ENCODE peak calls at places on chromosomes 1 and 21, in four cellular contexts. One of them, this sample, is unnamed.

GRCh38 chr1:53371121-53371666 is 43.3 kb upstream of the LRP8 start:
- DNase-seq in upper lobe of right lung: peak
- DNase-seq in stimulated activated CD4-positive, alpha-beta T cell treated with anti-CD3 and anti-CD28 coated beads, Interleukin-2, amount 100 ng/mL, for 4 hours: no peak
- DNase-seq in BJ: no peak
- DNase-seq in this sample: peak

GRCh38 chr1:47477595-47478080 is 39.8 kb downstream of the FOXD2 start:
- DNase-seq in upper lobe of right lung: no peak
- DNase-seq in stimulated activated CD4-positive, alpha-beta T cell treated with anti-CD3 and anti-CD28 coated beads, Interleukin-2, amount 100 ng/mL, for 4 hours: no peak
- DNase-seq in BJ: no peak
- DNase-seq in this sample: no peak

GRCh38 chr1:184296466-184297243 is 90.2 kb upstream of the C1orf21 start:
- DNase-seq in upper lobe of right lung: peak
- DNase-seq in stimulated activated CD4-positive, alpha-beta T cell treated with anti-CD3 and anti-CD28 coated beads, Interleukin-2, amount 100 ng/mL, for 4 hours: no peak
- DNase-seq in BJ: peak
- DNase-seq in this sample: peak

GRCh38 chr1:200267458-200267857 is 142.4 kb downstream of the ZNF281 start:
- DNase-seq in upper lobe of right lung: no peak
- DNase-seq in stimulated activated CD4-positive, alpha-beta T cell treated with anti-CD3 and anti-CD28 coated beads, Interleukin-2, amount 100 ng/mL, for 4 hours: no peak
- DNase-seq in BJ: no peak
- DNase-seq in this sample: no peak

GRCh38 chr1:33247537-33247936 is 8.8 kb upstream of the ZNF362 start:
- DNase-seq in upper lobe of right lung: no peak
- DNase-seq in stimulated activated CD4-positive, alpha-beta T cell treated with anti-CD3 and anti-CD28 coated beads, Interleukin-2, amount 100 ng/mL, for 4 hours: no peak
- DNase-seq in BJ: no peak
- DNase-seq in this sample: no peak

GRCh38 chr1:202812176-202813026 is 1.6 kb downstream of the PCAT6 start:
- DNase-seq in upper lobe of right lung: no peak
- DNase-seq in stimulated activated CD4-positive, alpha-beta T cell treated with anti-CD3 and anti-CD28 coated beads, Interleukin-2, amount 100 ng/mL, for 4 hours: no peak
- DNase-seq in BJ: no peak
- DNase-seq in this sample: no peak

GRCh38 chr1:9728451-9729295 is 77.1 kb downstream of the PIK3CD start:
- DNase-seq in upper lobe of right lung: no peak
- DNase-seq in stimulated activated CD4-positive, alpha-beta T cell treated with anti-CD3 and anti-CD28 coated beads, Interleukin-2, amount 100 ng/mL, for 4 hours: peak
- DNase-seq in BJ: no peak
- DNase-seq in this sample: peak

GRCh38 chr1:230156068-230156467 is 89.0 kb downstream of the GALNT2 start:
- DNase-seq in upper lobe of right lung: no peak
- DNase-seq in stimulated activated CD4-positive, alpha-beta T cell treated with anti-CD3 and anti-CD28 coated beads, Interleukin-2, amount 100 ng/mL, for 4 hours: no peak
- DNase-seq in BJ: no peak
- DNase-seq in this sample: no peak

GRCh38 chr21:34841154-34841553 is 172.4 kb downstream of the CLIC6 start:
- DNase-seq in upper lobe of right lung: no peak
- DNase-seq in stimulated activated CD4-positive, alpha-beta T cell treated with anti-CD3 and anti-CD28 coated beads, Interleukin-2, amount 100 ng/mL, for 4 hours: no peak
- DNase-seq in BJ: no peak
- DNase-seq in this sample: no peak

GRCh38 chr1:162327144-162327790 is 49.4 kb downstream of the SPATA46 start:
- DNase-seq in upper lobe of right lung: no peak
- DNase-seq in stimulated activated CD4-positive, alpha-beta T cell treated with anti-CD3 and anti-CD28 coated beads, Interleukin-2, amount 100 ng/mL, for 4 hours: no peak
- DNase-seq in BJ: no peak
- DNase-seq in this sample: no peak

GRCh38 chr1:60876952-60877351 is 205.4 kb upstream of the NFIA start:
- DNase-seq in upper lobe of right lung: no peak
- DNase-seq in stimulated activated CD4-positive, alpha-beta T cell treated with anti-CD3 and anti-CD28 coated beads, Interleukin-2, amount 100 ng/mL, for 4 hours: no peak
- DNase-seq in BJ: no peak
- DNase-seq in this sample: no peak

GRCh38 chr1:116110507-116111195 is 548 bp upstream of the MAB21L3 start:
- DNase-seq in upper lobe of right lung: no peak
- DNase-seq in stimulated activated CD4-positive, alpha-beta T cell treated with anti-CD3 and anti-CD28 coated beads, Interleukin-2, amount 100 ng/mL, for 4 hours: no peak
- DNase-seq in BJ: no peak
- DNase-seq in this sample: no peak

GRCh38 chr1:222910699-222911098 is 95.9 kb downstream of the DISP1 start:
- DNase-seq in upper lobe of right lung: no peak
- DNase-seq in stimulated activated CD4-positive, alpha-beta T cell treated with anti-CD3 and anti-CD28 coated beads, Interleukin-2, amount 100 ng/mL, for 4 hours: no peak
- DNase-seq in BJ: no peak
- DNase-seq in this sample: no peak

GRCh38 chr1:198934901-198935301 is 296.1 kb downstream of the PTPRC start:
- DNase-seq in upper lobe of right lung: no peak
- DNase-seq in stimulated activated CD4-positive, alpha-beta T cell treated with anti-CD3 and anti-CD28 coated beads, Interleukin-2, amount 100 ng/mL, for 4 hours: peak
- DNase-seq in BJ: no peak
- DNase-seq in this sample: no peak

GRCh38 chr21:30072496-30072895 is 94.1 kb downstream of the CLDN17 start:
- DNase-seq in upper lobe of right lung: no peak
- DNase-seq in stimulated activated CD4-positive, alpha-beta T cell treated with anti-CD3 and anti-CD28 coated beads, Interleukin-2, amount 100 ng/mL, for 4 hours: no peak
- DNase-seq in BJ: no peak
- DNase-seq in this sample: no peak

GRCh38 chr1:201348211-201348566 is 29.3 kb downstream of the TNNT2 start:
- DNase-seq in upper lobe of right lung: peak
- DNase-seq in stimulated activated CD4-positive, alpha-beta T cell treated with anti-CD3 and anti-CD28 coated beads, Interleukin-2, amount 100 ng/mL, for 4 hours: no peak
- DNase-seq in BJ: no peak
- DNase-seq in this sample: peak

GRCh38 chr1:168959382-168959781 is 147.1 kb upstream of the ATP1B1 start:
- DNase-seq in upper lobe of right lung: no peak
- DNase-seq in stimulated activated CD4-positive, alpha-beta T cell treated with anti-CD3 and anti-CD28 coated beads, Interleukin-2, amount 100 ng/mL, for 4 hours: no peak
- DNase-seq in BJ: no peak
- DNase-seq in this sample: no peak

GRCh38 chr1:10495942-10496341 is 21.2 kb downstream of the PEX14 start:
- DNase-seq in upper lobe of right lung: no peak
- DNase-seq in stimulated activated CD4-positive, alpha-beta T cell treated with anti-CD3 and anti-CD28 coated beads, Interleukin-2, amount 100 ng/mL, for 4 hours: peak
- DNase-seq in BJ: no peak
- DNase-seq in this sample: no peak

GRCh38 chr1:107964397-107965111 is 426 bp downstream of the VAV3 start:
- DNase-seq in upper lobe of right lung: peak
- DNase-seq in stimulated activated CD4-positive, alpha-beta T cell treated with anti-CD3 and anti-CD28 coated beads, Interleukin-2, amount 100 ng/mL, for 4 hours: no peak
- DNase-seq in BJ: no peak
- DNase-seq in this sample: peak

GRCh38 chr1:217011097-217011496 is 287.9 kb upstream of the ESRRG start:
- DNase-seq in upper lobe of right lung: no peak
- DNase-seq in stimulated activated CD4-positive, alpha-beta T cell treated with anti-CD3 and anti-CD28 coated beads, Interleukin-2, amount 100 ng/mL, for 4 hours: no peak
- DNase-seq in BJ: no peak
- DNase-seq in this sample: no peak

GRCh38 chr1:15304708-15305326 is 57.8 kb downstream of the FHAD1 start:
- DNase-seq in upper lobe of right lung: peak
- DNase-seq in stimulated activated CD4-positive, alpha-beta T cell treated with anti-CD3 and anti-CD28 coated beads, Interleukin-2, amount 100 ng/mL, for 4 hours: peak
- DNase-seq in BJ: no peak
- DNase-seq in this sample: peak